ENCODE peak calls at places on chromosomes 7 and 10, in ten cellular contexts. Q is cardiac muscle cell, D is AG10803, U is lower lobe of right lung, Z is neuronal stem cell, L is Peyer's patch, K is left lung, I is tibial nerve, G is PC-9, B is epithelial cell of proximal tubule. E is an unnamed sample.

GRCh38 chr7:134527979-134528371 is 608 bp downstream of the AKR1B10 start:
- DNase-seq in G (peak), Z (no peak), Q (peak), U (no peak), I (no peak), D (peak), L (no peak), B (no peak), K (no peak), E (no peak)

GRCh38 chr10:12201543-12201942 is 5.6 kb downstream of the CDC123 start:
- DNase-seq in Z (no peak), G (no peak), U (no peak), L (no peak), B (no peak), Q (no peak), D (no peak), I (no peak), K (no peak), E (no peak)

GRCh38 chr7:102189756-102190155 is 96.9 kb upstream of the SH2B2 start:
- DNase-seq in B (no peak), K (peak), L (no peak), G (no peak), D (no peak), U (no peak), Z (no peak), Q (no peak), I (no peak), E (no peak)

GRCh38 chr7:54813398-54813797 is 54.4 kb upstream of the SEC61G start:
- DNase-seq in Z (no peak), I (peak), Q (no peak), K (no peak), B (no peak), D (peak), L (no peak), G (no peak), U (no peak), E (no peak)

GRCh38 chr10:88008866-88009470 is 145.5 kb downstream of the PTEN start:
- DNase-seq in D (peak), U (no peak), L (no peak), Z (no peak), K (no peak), G (no peak), B (no peak), I (no peak), Q (no peak), E (no peak)

GRCh38 chr10:86707505-86707904 is 39.2 kb downstream of the LDB3 start:
- DNase-seq in K (no peak), D (no peak), Z (no peak), B (no peak), L (no peak), U (no peak), I (no peak), Q (no peak), G (no peak), E (peak)

GRCh38 chr10:25082276-25083204 is 66.1 kb downstream of the THNSL1 start:
- DNase-seq in U (no peak), D (no peak), G (no peak), I (no peak), Z (no peak), B (no peak), Q (no peak), L (no peak), K (no peak), E (no peak)

GRCh38 chr7:40572810-40573470 is 438.1 kb downstream of the SUGCT start:
- DNase-seq in B (no peak), K (no peak), U (no peak), G (no peak), I (no peak), Q (peak), L (no peak), Z (no peak), D (peak), E (no peak)

GRCh38 chr7:99210265-99210970 is 2.5 kb upstream of the KPNA7 start:
- DNase-seq in I (no peak), Q (peak), U (no peak), K (no peak), L (no peak), B (no peak), D (peak), Z (no peak), G (peak), E (no peak)

GRCh38 chr10:71525721-71526120 is 129.0 kb downstream of the CDH23 start:
- DNase-seq in Q (no peak), K (peak), D (no peak), I (no peak), L (no peak), U (no peak), G (peak), B (no peak), Z (no peak), E (no peak)

GRCh38 chr10:123560301-123561144 is 105.6 kb upstream of the GPR26 start:
- DNase-seq in D (no peak), U (no peak), L (no peak), I (no peak), Q (no peak), G (no peak), B (no peak), K (no peak), Z (no peak), E (no peak)

GRCh38 chr7:13821152-13821787 is 168.2 kb downstream of the ETV1 start:
- DNase-seq in I (no peak), D (peak), Z (no peak), G (no peak), B (no peak), L (no peak), Q (no peak), K (no peak), U (no peak), E (no peak)

GRCh38 chr10:77163670-77164348 is 473.8 kb downstream of the KCNMA1 start:
- DNase-seq in I (no peak), G (peak), L (peak), Z (no peak), U (no peak), Q (peak), D (peak), B (peak), K (no peak), E (no peak)

GRCh38 chr10:80599424-80599847 is 61.7 kb downstream of the SH2D4B start:
- DNase-seq in Q (peak), U (peak), L (no peak), D (peak), K (peak), I (no peak), G (peak), Z (peak), B (no peak), E (peak)

GRCh38 chr10:111598433-111599059 is 521.7 kb downstream of the ADRA2A start:
- DNase-seq in I (peak), G (peak), B (peak), Q (peak), D (peak), Z (peak), K (no peak), U (no peak), L (no peak), E (no peak)

GRCh38 chr7:2927592-2927991 is 83.5 kb upstream of the GNA12 start:
- DNase-seq in Z (no peak), Q (no peak), U (peak), B (no peak), D (no peak), L (peak), I (no peak), K (peak), G (no peak), E (peak)

GRCh38 chr7:37035631-37036030 is 311.3 kb upstream of the AOAH start:
- DNase-seq in B (no peak), L (no peak), K (no peak), Z (no peak), Q (no peak), U (no peak), D (no peak), I (no peak), G (no peak), E (no peak)

GRCh38 chr7:11843113-11843765 is 11.2 kb upstream of the THSD7A start:
- DNase-seq in L (no peak), G (no peak), B (no peak), K (no peak), D (no peak), I (no peak), Z (no peak), Q (no peak), U (no peak), E (no peak)

GRCh38 chr7:157762824-157763223 is 426.0 kb downstream of the DNAJB6 start:
- DNase-seq in Z (no peak), Q (no peak), U (peak), B (no peak), I (no peak), L (no peak), G (no peak), D (no peak), K (no peak), E (no peak)

GRCh38 chr7:72118366-72118765 is 293.8 kb downstream of the CALN1 start:
- DNase-seq in B (no peak), K (no peak), L (no peak), U (no peak), Q (no peak), I (no peak), D (no peak), G (no peak), Z (no peak), E (no peak)

GRCh38 chr7:127514499-127514898 is 70.9 kb downstream of the GCC1 start:
- DNase-seq in U (no peak), D (peak), I (no peak), L (no peak), G (no peak), B (no peak), Z (no peak), K (no peak), Q (peak), E (no peak)

GRCh38 chr7:15558747-15559146 is 3.1 kb downstream of the AGMO start:
- DNase-seq in Q (no peak), G (no peak), Z (no peak), U (no peak), I (no peak), K (no peak), L (no peak), B (peak), D (peak), E (no peak)

GRCh38 chr7:157488326-157488725 is 151.5 kb downstream of the DNAJB6 start:
- DNase-seq in Q (no peak), B (no peak), I (no peak), U (no peak), Z (no peak), G (no peak), K (peak), D (no peak), L (no peak), E (no peak)

GRCh38 chr7:80249619-80250305 is 115.1 kb downstream of the GNAI1 start:
- DNase-seq in D (peak), G (no peak), Z (no peak), L (no peak), B (no peak), I (no peak), Q (no peak), U (no peak), K (no peak), E (no peak)

GRCh38 chr10:68665841-68666240 is 55.2 kb upstream of the CCAR1 start:
- DNase-seq in L (no peak), B (no peak), G (no peak), I (no peak), D (peak), K (no peak), Z (no peak), U (no peak), Q (peak), E (no peak)

GRCh38 chr7:44073664-44074348 is 8.4 kb upstream of the PGAM2 start:
- DNase-seq in I (peak), G (peak), Q (no peak), K (peak), U (peak), D (peak), Z (no peak), L (peak), B (no peak), E (peak)

GRCh38 chr10:61606971-61607907 is 55.5 kb upstream of the CABCOCO1 start:
- DNase-seq in I (no peak), L (no peak), D (peak), B (no peak), U (no peak), K (no peak), G (no peak), Q (no peak), Z (no peak), E (no peak)

GRCh38 chr7:116216956-116217570 is 6.7 kb downstream of the TES start:
- DNase-seq in L (no peak), B (no peak), Z (no peak), D (no peak), G (no peak), U (no peak), K (no peak), I (no peak), Q (peak), E (no peak)

GRCh38 chr10:110265573-110266193 is 39.0 kb downstream of the SMNDC1 start:
- DNase-seq in D (no peak), Z (no peak), U (no peak), Q (no peak), G (no peak), L (no peak), I (no peak), K (no peak), B (no peak), E (no peak)
- H3K4me3 ChIP-seq in D (no peak), Z (no peak), U (no peak), Q (no peak), G (no peak), L (no peak), I (no peak), K (no peak), B (no peak), E (no peak)

DNA sequence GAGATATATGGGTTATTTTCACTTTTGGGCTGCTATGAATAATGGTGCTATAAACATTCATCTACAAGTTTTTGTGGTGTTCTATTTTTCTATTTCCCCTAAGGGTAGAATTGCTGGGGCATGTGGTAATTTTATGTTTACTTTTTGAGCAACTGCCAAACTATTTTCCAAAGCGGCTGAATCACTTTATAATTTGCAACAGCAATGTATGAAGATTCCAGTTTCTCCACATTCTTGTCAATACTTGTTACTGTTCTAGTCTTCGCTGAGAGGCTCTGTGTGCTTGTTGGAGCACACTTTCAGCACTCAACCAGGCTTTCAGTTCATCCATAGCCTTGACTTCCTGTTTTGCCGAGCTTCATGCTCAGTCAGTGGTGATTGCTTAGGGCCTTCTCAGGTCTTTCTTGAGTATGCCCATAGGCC is 39.0 kb downstream of the ADK start:
- DNase-seq in U (no peak), Q (peak), G (peak), B (peak), L (no peak), I (no peak), D (peak), K (no peak), Z (no peak), E (no peak)
- H3K4me3 ChIP-seq in U (no peak), Q (no peak), G (peak), B (no peak), L (no peak), I (peak), D (peak), K (no peak), Z (no peak), E (no peak)

GRCh38 chr7:143384148-143384547 is 3.0 kb downstream of the ZYX start:
- DNase-seq in I (no peak), G (no peak), U (no peak), Q (peak), K (no peak), L (no peak), Z (no peak), D (no peak), B (no peak), E (peak)

GRCh38 chr7:143382791-143383641 is 1.9 kb downstream of the ZYX start:
- DNase-seq in U (no peak), G (no peak), B (no peak), K (peak), Z (no peak), D (no peak), I (no peak), L (no peak), Q (peak), E (peak)

GRCh38 chr7:143383642-143383957 is 2.5 kb downstream of the ZYX start:
- DNase-seq in Q (peak), L (no peak), Z (no peak), I (no peak), B (no peak), G (no peak), D (no peak), K (no peak), U (no peak), E (no peak)

GRCh38 chr7:143385891-143386781 is 5.0 kb downstream of the ZYX start:
- DNase-seq in U (peak), I (no peak), Q (peak), G (no peak), Z (no peak), L (peak), K (peak), D (no peak), B (no peak), E (peak)

DNA sequence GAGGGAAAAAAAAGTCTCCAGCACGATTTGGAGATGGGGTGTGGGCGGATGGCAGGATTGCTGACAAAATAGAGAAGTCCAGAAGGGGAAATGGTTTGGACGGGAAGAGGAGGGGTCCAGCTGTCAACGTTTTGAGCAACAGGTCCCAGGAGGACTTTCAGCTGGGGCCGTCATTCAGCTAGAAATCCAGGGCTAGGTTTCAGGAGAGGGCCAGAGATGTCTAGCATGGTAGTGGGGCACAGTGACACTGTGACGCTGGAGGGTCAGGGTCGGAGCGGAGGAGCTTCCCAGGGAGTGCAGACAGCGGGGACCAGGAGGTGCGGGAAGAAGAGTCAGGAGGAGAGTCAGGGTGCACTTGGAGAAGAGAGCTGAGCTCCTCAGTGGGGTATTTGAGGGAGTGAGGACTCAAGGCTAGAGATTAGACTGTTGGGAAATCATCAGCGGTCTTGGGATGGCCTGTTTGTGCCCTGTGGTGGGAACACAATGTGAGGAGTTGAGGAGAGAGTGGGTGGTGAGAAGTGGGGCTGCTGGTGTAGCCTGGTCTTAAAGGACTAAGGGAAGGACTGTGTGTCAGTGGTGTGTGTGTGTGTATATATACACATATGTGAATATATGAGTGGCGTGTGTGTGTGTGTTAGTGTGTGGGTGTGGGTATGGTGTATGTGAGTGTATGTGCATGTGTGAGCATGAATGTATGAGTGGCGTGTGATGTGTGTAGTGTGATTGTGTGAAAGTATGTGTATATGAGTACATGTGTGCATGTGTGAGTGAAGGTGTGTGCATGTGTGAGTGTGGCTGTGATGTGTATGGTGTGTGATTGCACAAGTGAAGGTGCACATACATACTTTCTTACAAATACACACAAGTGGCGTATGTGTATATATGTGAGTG is 3.8 kb downstream of the ZYX start:
- DNase-seq in L (peak), U (peak), D (no peak), B (no peak), K (no peak), G (no peak), Z (no peak), Q (peak), I (no peak), E (peak)
- H3K4me3 ChIP-seq in L (peak), U (peak), D (peak), B (peak), K (peak), G (no peak), Z (peak), Q (no peak), I (peak), E (peak)

GRCh38 chr7:96250776-96251361 is 71.0 kb downstream of the SLC25A13 start:
- DNase-seq in I (no peak), D (no peak), Q (no peak), K (no peak), U (no peak), Z (no peak), G (no peak), B (no peak), L (no peak), E (no peak)

GRCh38 chr7:96248405-96248804 is 73.5 kb downstream of the SLC25A13 start:
- DNase-seq in U (no peak), G (no peak), I (no peak), D (no peak), K (no peak), Z (no peak), L (no peak), Q (no peak), B (no peak), E (no peak)

GRCh38 chr7:96253441-96253840 is 68.5 kb downstream of the SLC25A13 start:
- DNase-seq in G (no peak), I (no peak), K (no peak), L (no peak), D (no peak), Q (no peak), Z (no peak), B (no peak), U (no peak), E (no peak)
- H3K4me3 ChIP-seq in G (no peak), I (no peak), K (no peak), L (no peak), D (no peak), Q (no peak), Z (no peak), B (no peak), U (no peak), E (no peak)

DNA sequence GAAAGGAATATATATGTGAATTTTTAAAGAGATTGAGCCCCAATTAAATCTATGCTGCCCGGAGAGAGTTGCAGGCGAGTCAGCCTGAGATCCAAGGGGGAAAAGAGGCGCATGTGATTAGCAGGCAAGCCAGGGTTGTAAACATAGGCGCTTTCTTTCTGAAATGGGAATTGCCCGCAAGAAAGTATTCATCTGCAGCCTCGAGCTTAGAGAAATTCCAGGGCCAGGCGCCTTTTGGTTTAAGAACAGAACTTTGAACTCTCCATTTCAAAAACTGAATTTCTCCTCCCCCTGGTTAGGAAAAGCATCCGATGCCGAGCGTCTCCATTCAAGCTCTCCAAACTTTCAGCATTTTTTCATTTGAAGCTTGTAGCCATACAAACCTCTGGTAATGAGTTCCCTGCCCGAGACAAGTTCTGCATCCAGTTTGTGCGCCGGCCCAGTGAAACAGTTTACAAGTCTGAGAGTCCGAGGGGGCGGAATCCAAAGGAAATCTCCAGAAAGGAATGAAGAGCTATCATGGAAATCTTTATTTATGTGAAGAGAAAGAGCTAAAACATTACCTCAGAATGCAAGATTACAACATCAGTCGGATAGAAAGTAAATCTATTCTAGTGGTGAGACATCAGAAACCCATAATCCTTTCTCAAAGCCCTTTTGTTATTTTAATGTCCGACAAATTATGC is 69.9 kb downstream of the FAM204A start:
- DNase-seq in I (no peak), U (no peak), Z (no peak), G (no peak), K (no peak), D (peak), Q (peak), L (no peak), B (no peak), E (no peak)
- H3K4me3 ChIP-seq in I (peak), U (peak), Z (no peak), G (no peak), K (no peak), D (peak), Q (no peak), L (no peak), B (peak), E (no peak)

E was measured in upper lobe of right lung.